ENCODE peak calls at places on chromosome 7, in seven cellular contexts. One of them, this sample, is unnamed.

GRCh38 chr7:83842894-83843293 is 194.0 kb upstream of the SEMA3E start:
- DNase-seq in H1: no peak
- DNase-seq in K562: no peak
- DNase-seq in GM12878: no peak
- DNase-seq in HCT116: no peak
- DNase-seq in HepG2: no peak
- DNase-seq in SK-N-SH: no peak
- DNase-seq in this sample: no peak

GRCh38 chr7:30206466-30206865 is 71.7 kb downstream of the MTURN start:
- DNase-seq in H1: no peak
- DNase-seq in SK-N-SH: no peak
- DNase-seq in HCT116: peak; percentile 63
- DNase-seq in GM12878: no peak
- DNase-seq in K562: no peak
- DNase-seq in HepG2: no peak
- DNase-seq in this sample: peak; percentile 42

GRCh38 chr7:38953971-38954370 is 23.7 kb upstream of the POU6F2 start:
- DNase-seq in H1: no peak
- DNase-seq in GM12878: no peak
- DNase-seq in K562: no peak
- DNase-seq in HCT116: no peak
- DNase-seq in SK-N-SH: no peak
- DNase-seq in HepG2: no peak
- DNase-seq in this sample: no peak

GRCh38 chr7:139634087-139634486 is 110.6 kb downstream of the CLEC2L start:
- DNase-seq in SK-N-SH: no peak
- DNase-seq in GM12878: no peak
- DNase-seq in HepG2: no peak
- DNase-seq in H1: no peak
- DNase-seq in K562: no peak
- DNase-seq in HCT116: no peak
- DNase-seq in this sample: no peak

GRCh38 chr7:83695126-83695960 is 46.4 kb upstream of the SEMA3E start:
- DNase-seq in K562: no peak
- DNase-seq in H1: no peak
- DNase-seq in HCT116: no peak
- DNase-seq in HepG2: no peak
- DNase-seq in SK-N-SH: no peak
- DNase-seq in GM12878: no peak
- DNase-seq in this sample: no peak

GRCh38 chr7:15972767-15973362 is 286.4 kb upstream of the MEOX2 start:
- DNase-seq in HepG2: no peak
- DNase-seq in GM12878: no peak
- DNase-seq in HCT116: no peak
- DNase-seq in K562: no peak
- DNase-seq in H1: no peak
- DNase-seq in SK-N-SH: no peak
- DNase-seq in this sample: no peak

GRCh38 chr7:140062118-140062527 is 628 bp downstream of the PARP12 start:
- DNase-seq in K562: peak; percentile 74
- DNase-seq in HepG2: no peak
- DNase-seq in HCT116: no peak
- DNase-seq in GM12878: no peak
- DNase-seq in H1: no peak
- DNase-seq in SK-N-SH: no peak
- DNase-seq in this sample: no peak

GRCh38 chr7:44750424-44750823 is 1.8 kb downstream of the ZMIZ2 start:
- DNase-seq in H1: no peak
- DNase-seq in GM12878: no peak
- DNase-seq in HepG2: no peak
- DNase-seq in HCT116: no peak
- DNase-seq in K562: no peak
- DNase-seq in SK-N-SH: no peak
- DNase-seq in this sample: no peak

GRCh38 chr7:130648580-130648979 is 20.0 kb downstream of the COPG2 start:
- DNase-seq in H1: no peak
- DNase-seq in HepG2: no peak
- DNase-seq in K562: no peak
- DNase-seq in HCT116: no peak
- DNase-seq in GM12878: no peak
- DNase-seq in SK-N-SH: no peak
- DNase-seq in this sample: no peak

GRCh38 chr7:74069086-74069541 is 14.5 kb upstream of the LIMK1 start:
- DNase-seq in SK-N-SH: no peak
- DNase-seq in HCT116: no peak
- DNase-seq in GM12878: no peak
- DNase-seq in HepG2: no peak
- DNase-seq in H1: no peak
- DNase-seq in K562: peak; percentile 14
- DNase-seq in this sample: no peak

GRCh38 chr7:137592232-137592896 is 248.8 kb upstream of the PTN start:
- DNase-seq in HCT116: peak; percentile 22
- DNase-seq in K562: peak; percentile 51
- DNase-seq in H1: peak; percentile 25
- DNase-seq in HepG2: peak; percentile 46
- DNase-seq in GM12878: no peak
- DNase-seq in SK-N-SH: peak; percentile 74
- DNase-seq in this sample: peak; percentile 78

GRCh38 chr7:124692420-124692819 is 73.2 kb downstream of the GPR37 start:
- DNase-seq in HepG2: no peak
- DNase-seq in K562: no peak
- DNase-seq in HCT116: no peak
- DNase-seq in GM12878: no peak
- DNase-seq in H1: no peak
- DNase-seq in SK-N-SH: no peak
- DNase-seq in this sample: no peak

GRCh38 chr7:47535704-47536628 is 45.9 kb downstream of the TNS3 start:
- DNase-seq in HCT116: no peak
- DNase-seq in H1: no peak
- DNase-seq in GM12878: no peak
- DNase-seq in K562: no peak
- DNase-seq in HepG2: peak; percentile 52
- DNase-seq in SK-N-SH: peak; percentile 60
- DNase-seq in this sample: no peak

GRCh38 chr7:47539398-47540052 is 42.4 kb downstream of the TNS3 start:
- DNase-seq in SK-N-SH: no peak
- DNase-seq in GM12878: no peak
- DNase-seq in H1: no peak
- DNase-seq in HepG2: peak; percentile 89
- DNase-seq in K562: no peak
- DNase-seq in HCT116: no peak
- DNase-seq in this sample: no peak

GRCh38 chr7:47538846-47539311 is 43.0 kb downstream of the TNS3 start:
- DNase-seq in HCT116: no peak
- DNase-seq in SK-N-SH: no peak
- DNase-seq in GM12878: no peak
- DNase-seq in H1: no peak
- DNase-seq in K562: no peak
- DNase-seq in HepG2: peak; percentile 87
- DNase-seq in this sample: peak; percentile 67

GRCh38 chr7:47536705-47537611 is 45.0 kb downstream of the TNS3 start:
- DNase-seq in HepG2: no peak
- DNase-seq in HCT116: no peak
- DNase-seq in K562: no peak
- DNase-seq in GM12878: no peak
- DNase-seq in H1: no peak
- DNase-seq in SK-N-SH: peak; percentile 86
- DNase-seq in this sample: peak; percentile 82

DNA sequence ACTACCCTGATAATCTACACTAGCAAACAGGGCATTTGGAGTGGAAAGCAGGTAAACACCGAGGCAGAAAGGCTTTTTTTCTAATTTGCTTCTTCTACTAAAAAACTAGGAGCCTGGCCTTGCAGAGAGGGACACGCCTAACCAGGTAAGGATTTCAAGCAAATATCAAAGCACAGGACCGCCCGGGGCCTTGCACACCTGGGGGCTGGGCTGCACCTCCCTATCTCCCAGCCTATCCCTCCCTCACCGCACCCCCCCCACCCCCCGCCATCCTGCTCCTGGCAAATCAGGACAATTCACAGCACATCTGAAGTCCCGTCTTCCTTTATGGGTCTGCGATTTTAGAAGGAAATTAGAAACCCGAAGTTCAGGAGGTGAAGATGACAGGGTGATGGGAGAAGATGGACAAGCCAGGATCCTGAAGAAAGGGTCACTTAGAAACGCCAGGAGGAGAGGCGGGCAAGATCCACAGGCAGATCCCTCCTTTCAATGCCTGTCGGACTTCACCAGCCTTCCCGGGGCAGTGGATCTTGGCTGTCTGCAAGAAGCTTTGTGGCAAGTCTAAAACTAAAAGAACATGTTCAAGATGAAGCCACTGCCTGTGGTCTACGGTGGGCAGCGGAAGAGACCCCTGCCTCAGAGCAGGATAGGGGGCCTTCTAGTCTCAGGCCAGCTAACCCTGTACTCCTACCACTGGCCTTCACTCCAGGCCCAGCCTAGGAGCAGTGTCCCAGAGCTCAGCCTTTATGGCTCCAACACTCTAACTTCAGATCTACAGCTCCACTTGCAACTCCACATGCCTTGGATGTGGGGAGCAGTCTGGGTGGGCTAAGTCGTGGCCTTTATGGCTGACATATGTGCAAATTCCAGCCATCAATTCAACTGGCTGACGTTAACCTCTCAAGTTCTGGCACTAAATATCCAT is 43.9 kb downstream of the TNS3 start:
- DNase-seq in H1: no peak
- DNase-seq in SK-N-SH: no peak
- DNase-seq in HCT116: no peak
- DNase-seq in K562: no peak
- DNase-seq in GM12878: no peak
- DNase-seq in HepG2: no peak
- DNase-seq in this sample: no peak
- TF ChIP-seq JUND in H1: no peak
- TF ChIP-seq JUND in SK-N-SH: no peak
- TF ChIP-seq JUND in HCT116: no peak
- TF ChIP-seq JUND in K562: no peak
- TF ChIP-seq JUND in GM12878: no peak
- TF ChIP-seq JUND in HepG2: no peak
- TF ChIP-seq JUND in this sample: no peak

DNA sequence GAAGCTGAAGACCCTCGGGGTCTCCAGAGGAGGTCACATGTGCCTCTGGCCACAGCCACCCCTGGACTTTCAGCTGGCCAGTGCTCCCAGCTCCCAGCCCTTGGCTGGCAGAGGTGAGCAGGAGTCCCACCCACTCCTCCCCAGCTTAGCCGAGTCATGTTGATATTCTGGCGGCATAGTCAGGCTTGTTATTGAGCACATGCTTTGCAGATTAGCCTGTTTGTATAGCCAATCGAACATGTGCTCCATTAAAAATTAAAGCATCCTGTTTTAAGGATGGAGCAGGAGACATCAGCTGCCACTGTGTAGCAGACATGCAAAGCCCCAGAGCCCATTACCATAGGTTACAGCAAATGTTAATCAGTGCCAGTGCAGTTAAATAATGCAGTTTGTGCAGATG is 574.7 kb upstream of the GALNT17 start:
- DNase-seq in GM12878: no peak
- DNase-seq in SK-N-SH: peak; percentile 59
- DNase-seq in HepG2: no peak
- DNase-seq in HCT116: no peak
- DNase-seq in K562: no peak
- DNase-seq in H1: no peak
- DNase-seq in this sample: no peak
- TF ChIP-seq JUND in GM12878: no peak
- TF ChIP-seq JUND in SK-N-SH: no peak
- TF ChIP-seq JUND in HepG2: no peak
- TF ChIP-seq JUND in HCT116: no peak
- TF ChIP-seq JUND in K562: no peak
- TF ChIP-seq JUND in H1: no peak
- TF ChIP-seq JUND in this sample: no peak

GRCh38 chr7:118179191-118179590 is 4.8 kb upstream of the LSM8 start:
- DNase-seq in HCT116: no peak
- DNase-seq in SK-N-SH: no peak
- DNase-seq in K562: no peak
- DNase-seq in HepG2: no peak
- DNase-seq in H1: no peak
- DNase-seq in GM12878: no peak
- DNase-seq in this sample: no peak

DNA sequence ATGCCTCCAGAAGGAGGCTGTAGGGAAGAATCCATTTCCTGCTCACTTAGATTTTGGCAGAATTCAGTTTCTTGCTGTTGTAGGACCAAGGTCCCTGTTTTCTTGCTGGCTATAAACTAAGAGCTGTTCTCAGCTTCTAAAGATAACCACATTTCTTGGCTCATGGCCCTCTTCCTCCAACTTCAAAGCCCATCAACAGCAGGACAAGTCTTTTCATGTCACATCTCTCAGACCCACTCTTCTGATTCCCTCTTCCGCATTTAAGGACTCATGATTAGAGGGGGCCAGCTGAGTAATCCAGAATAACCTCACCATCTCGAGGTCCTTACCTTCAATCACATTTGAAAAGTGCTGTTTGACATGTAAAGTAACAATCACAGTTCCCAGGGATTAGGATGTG is 8.2 kb upstream of the LSM8 start:
- DNase-seq in HepG2: no peak
- DNase-seq in K562: no peak
- DNase-seq in H1: no peak
- DNase-seq in SK-N-SH: no peak
- DNase-seq in GM12878: no peak
- DNase-seq in HCT116: no peak
- DNase-seq in this sample: no peak
- TF ChIP-seq JUND in HepG2: no peak
- TF ChIP-seq JUND in K562: no peak
- TF ChIP-seq JUND in H1: no peak
- TF ChIP-seq JUND in SK-N-SH: no peak
- TF ChIP-seq JUND in GM12878: no peak
- TF ChIP-seq JUND in HCT116: no peak
- TF ChIP-seq JUND in this sample: no peak

GRCh38 chr7:6416516-6417145 is 31.1 kb downstream of the DAGLB start:
- DNase-seq in K562: peak; percentile 52
- DNase-seq in GM12878: no peak
- DNase-seq in HepG2: peak; percentile 9
- DNase-seq in SK-N-SH: peak; percentile 63
- DNase-seq in H1: peak; percentile 34
- DNase-seq in HCT116: no peak
- DNase-seq in this sample: no peak
- TF ChIP-seq JUND in K562: no peak
- TF ChIP-seq JUND in GM12878: no peak
- TF ChIP-seq JUND in HepG2: no peak
- TF ChIP-seq JUND in SK-N-SH: no peak
- TF ChIP-seq JUND in H1: no peak
- TF ChIP-seq JUND in HCT116: no peak
- TF ChIP-seq JUND in this sample: no peak

This sample was measured in T47D.